ENCODE peak calls at places on chromosome 17, in four cellular contexts. J is transverse colon, S is tibial nerve, Y is heart right ventricle. K is an unnamed sample.

GRCh38 chr17:17769869-17770361 is 66.9 kb downstream of the SREBF1 start:
- DNase-seq in Y (no peak), J (no peak), S (no peak), K (no peak)

GRCh38 chr17:38540514-38540913 is 65.2 kb downstream of the SRCIN1 start:
- DNase-seq in S (no peak), Y (no peak), J (no peak), K (no peak)

GRCh38 chr17:29103341-29103740 is 60.4 kb downstream of the PIPOX start:
- DNase-seq in J (no peak), S (no peak), Y (no peak), K (no peak)

GRCh38 chr17:57045868-57046671 is 39.0 kb upstream of the AKAP1 start:
- DNase-seq in Y (no peak), J (peak; percentile 52), S (no peak), K (peak; percentile 66)

GRCh38 chr17:56468840-56469239 is 124.7 kb upstream of the NOG start:
- DNase-seq in S (no peak), Y (no peak), J (no peak), K (no peak)

GRCh38 chr17:40480501-40481003 is 20.9 kb downstream of the TNS4 start:
- DNase-seq in J (peak; percentile 47), Y (peak; percentile 37), S (no peak), K (no peak)

GRCh38 chr17:20026960-20027359 is 17.8 kb downstream of the SPECC1 start:
- DNase-seq in J (no peak), Y (no peak), S (no peak), K (no peak)

GRCh38 chr17:38925263-38925995 is at the start of gene LASP1NB:
- DNase-seq in Y (peak; percentile 50), S (no peak), J (no peak), K (no peak)

GRCh38 chr17:27918498-27918897 is 25.3 kb upstream of the LYRM9 start:
- DNase-seq in S (no peak), Y (no peak), J (no peak), K (no peak)

GRCh38 chr17:48740537-48740936 is 12.0 kb upstream of the HOXB13 start:
- DNase-seq in Y (no peak), S (no peak), J (no peak), K (no peak)

GRCh38 chr17:1878419-1879121 is 48.8 kb downstream of the RPA1 start:
- DNase-seq in S (no peak), J (no peak), Y (no peak), K (no peak)

GRCh38 chr17:50661795-50662391 is 27.2 kb downstream of the ABCC3 start:
- DNase-seq in Y (no peak), J (peak; percentile 90), S (peak; percentile 25), K (peak; percentile 94)

GRCh38 chr17:64133546-64134215 is 3.7 kb upstream of the ERN1 start:
- DNase-seq in S (no peak), J (no peak), Y (no peak), K (no peak)

GRCh38 chr17:1584167-1584566 is 21.6 kb upstream of the PITPNA start:
- DNase-seq in Y (no peak), J (no peak), S (no peak), K (no peak)

GRCh38 chr17:17940451-17940911 is 31.7 kb downstream of the TOM1L2 start:
- DNase-seq in S (no peak), J (no peak), Y (no peak), K (no peak)

GRCh38 chr17:56176101-56176500 is 22.8 kb downstream of the ANKFN1 start:
- DNase-seq in J (no peak), Y (no peak), S (no peak), K (no peak)

GRCh38 chr17:2364132-2365116 is 27.1 kb downstream of the SGSM2 start:
- DNase-seq in Y (peak; percentile 65), J (no peak), S (no peak), K (peak; percentile 55)

GRCh38 chr17:81097134-81097942 is 62.4 kb downstream of the BAIAP2 start:
- DNase-seq in J (peak; percentile 68), S (peak; percentile 87), Y (peak; percentile 76), K (no peak)

GRCh38 chr17:50352072-50352692 is 6.3 kb downstream of the XYLT2 start:
- DNase-seq in J (no peak), S (no peak), Y (no peak), K (no peak)

GRCh38 chr17:27379863-27380533 is 76.2 kb upstream of the KSR1 start:
- DNase-seq in J (peak; percentile 44), S (peak; percentile 29), Y (peak; percentile 82), K (no peak)

GRCh38 chr17:37492167-37492566 is 2.5 kb downstream of the DUSP14 start:
- DNase-seq in J (no peak), S (no peak), Y (no peak), K (no peak)

GRCh38 chr17:37490022-37490587 is 414 bp downstream of the DUSP14 start:
- DNase-seq in S (peak; percentile 29), J (peak; percentile 61), Y (peak; percentile 61), K (no peak)

GRCh38 chr17:37488607-37489196 is 989 bp upstream of the DUSP14 start:
- DNase-seq in S (peak; percentile 71), Y (peak; percentile 40), J (peak; percentile 80), K (peak; percentile 97)

GRCh38 chr17:37489197-37490001 is at the start of gene DUSP14:
- DNase-seq in J (peak; percentile 81), S (peak; percentile 34), Y (peak; percentile 86), K (peak; percentile 78)

GRCh38 chr17:37490638-37491614 is 1.2 kb downstream of the DUSP14 start:
- DNase-seq in Y (no peak), J (peak; percentile 28), S (peak; percentile 41), K (peak; percentile 87)
- H3K4me1 ChIP-seq in Y (no peaks in the 10 kb centered on the region), J (no peaks in the 10 kb centered on the region), S (peaks cover 46% of the 10 kb centered on the region), K (peaks cover 29% of the 10 kb centered on the region)

GRCh38 chr17:30234296-30234695 is 1.2 kb downstream of the SLC6A4 start:
- DNase-seq in Y (no peak), S (no peak), J (no peak), K (no peak)

GRCh38 chr17:30234954-30235353 is 543 bp downstream of the SLC6A4 start:
- DNase-seq in S (no peak), J (no peak), Y (no peak), K (no peak)

GRCh38 chr17:30232822-30233427 is 2.6 kb downstream of the SLC6A4 start:
- DNase-seq in S (no peak), Y (no peak), J (no peak), K (no peak)

GRCh38 chr17:30230596-30231125 is 4.8 kb downstream of the SLC6A4 start:
- DNase-seq in J (no peak), S (no peak), Y (no peak), K (no peak)

DNA sequence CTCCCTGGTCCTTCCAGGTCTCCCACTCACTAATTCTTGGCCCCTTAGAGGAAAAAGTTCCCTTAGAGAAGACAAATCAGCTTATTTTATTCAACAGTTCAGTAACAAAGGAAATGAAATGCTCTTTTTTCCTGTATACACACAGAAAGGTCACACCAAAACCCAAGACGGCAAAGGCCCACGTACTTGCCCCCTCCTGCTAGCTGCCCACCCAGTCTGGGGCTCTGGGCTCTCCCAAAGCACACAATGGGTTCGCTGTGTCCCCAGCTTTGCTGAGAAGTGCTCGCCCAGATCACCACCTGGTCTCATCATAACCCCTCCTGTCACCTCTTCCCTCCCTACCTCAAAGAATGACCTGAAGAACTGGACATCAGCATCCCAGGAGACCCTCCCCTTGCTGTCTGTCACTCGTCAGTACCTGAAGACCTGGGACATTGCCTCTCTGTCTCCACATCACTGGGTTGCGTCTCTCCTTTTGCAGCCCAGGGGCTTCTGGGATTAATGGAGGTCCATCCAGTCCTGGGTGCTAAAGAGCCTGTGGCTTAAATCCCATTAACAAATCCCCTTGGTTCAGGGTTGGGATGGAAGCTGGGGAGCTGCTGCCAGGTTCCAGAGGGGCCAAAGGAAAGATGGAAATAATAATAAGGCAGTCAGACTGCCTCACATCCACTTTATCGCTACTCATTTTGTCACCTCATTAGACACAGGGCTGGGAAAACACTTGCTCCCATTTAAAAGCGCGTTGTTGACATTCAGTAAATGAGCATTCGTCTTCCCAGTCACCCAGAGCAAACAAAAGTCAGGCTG is 3.3 kb downstream of the SLC6A4 start:
- DNase-seq in Y (no peak), S (no peak), J (no peak), K (no peak)
- H3K4me3 ChIP-seq in Y (no peak overlapping the region), S (no peak overlapping the region), J (no peak overlapping the region), K (no peak overlapping the region)

DNA sequence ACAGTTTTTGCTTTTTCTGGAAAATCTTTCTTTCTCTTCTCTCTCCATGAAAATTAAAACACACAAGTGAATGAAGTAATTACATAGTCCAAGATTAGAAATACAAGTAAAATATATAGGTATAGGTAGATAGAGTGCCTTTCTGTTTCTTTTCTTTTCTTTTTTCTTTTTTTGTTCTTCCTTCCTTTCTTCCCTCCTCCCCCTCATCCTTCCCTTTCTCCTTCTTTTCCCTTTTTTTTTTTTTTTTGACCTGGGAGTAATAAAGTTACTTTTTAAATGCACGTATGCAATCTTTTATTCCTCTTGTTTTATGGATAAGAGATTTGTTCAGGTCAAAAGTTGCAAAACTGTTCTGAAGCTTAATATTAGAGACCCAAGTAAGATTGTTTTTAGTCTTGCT is 34.6 kb upstream of the KCNJ2 start:
- DNase-seq in J (no peak), S (no peak), Y (no peak), K (no peak)
- H3K4me1 ChIP-seq in J (peaks cover 3% of the 10 kb centered on the region), S (peaks cover 45% of the 10 kb centered on the region), Y (no peaks in the 10 kb centered on the region), K (peaks cover 21% of the 10 kb centered on the region)

GRCh38 chr17:83088451-83089321 is 9.3 kb downstream of the METRNL start:
- DNase-seq in S (no peak), J (no peak), Y (no peak), K (no peak)

GRCh38 chr17:83089322-83090156 is 10.1 kb downstream of the METRNL start:
- DNase-seq in J (peak; percentile 78), S (no peak), Y (no peak), K (no peak)

GRCh38 chr17:83091257-83092141 is 12.1 kb downstream of the METRNL start:
- DNase-seq in J (peak; percentile 92), Y (no peak), S (no peak), K (no peak)

GRCh38 chr17:83092186-83092585 is 12.8 kb downstream of the METRNL start:
- DNase-seq in Y (no peak), S (no peak), J (no peak), K (no peak)

DNA sequence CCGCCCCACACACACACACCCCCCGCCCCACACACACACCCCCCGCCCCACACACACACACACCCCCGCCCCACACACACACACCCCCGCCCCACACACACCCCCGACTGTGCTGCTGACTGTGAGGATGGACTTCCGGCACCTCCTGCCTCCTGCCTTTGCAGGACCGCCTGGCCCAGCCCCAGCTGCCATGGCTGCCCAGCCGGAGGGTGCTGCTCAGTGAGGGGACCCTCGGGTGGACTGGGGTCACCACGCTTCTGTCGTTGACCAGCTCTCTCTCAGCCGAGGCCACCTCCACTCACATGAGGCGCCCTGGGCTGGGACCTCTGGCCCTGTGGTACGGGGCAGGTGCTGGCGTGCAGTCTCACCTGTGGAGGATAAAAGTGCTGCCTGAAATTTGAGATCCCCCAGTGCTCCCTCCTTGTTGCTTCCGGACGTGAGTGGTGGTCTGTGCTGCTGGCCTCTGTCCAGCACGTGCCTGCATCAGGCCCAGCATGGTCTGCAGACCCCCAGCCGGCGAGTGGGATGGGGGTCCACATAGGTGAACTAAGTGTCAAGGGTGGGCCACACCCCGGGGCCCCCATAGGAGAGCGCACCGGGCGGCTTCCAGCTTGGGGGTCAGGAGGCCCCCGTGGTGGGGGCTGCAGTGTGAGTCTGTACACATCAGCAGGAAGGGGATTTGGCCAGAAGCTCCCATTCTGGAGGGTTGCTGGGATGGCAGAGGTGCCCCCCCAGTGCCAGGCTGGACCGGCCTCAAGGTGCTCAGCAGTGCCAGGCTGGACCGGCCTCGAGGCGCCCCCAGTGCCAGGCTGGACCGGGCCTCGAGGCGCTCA is 11.2 kb downstream of the METRNL start:
- DNase-seq in S (no peak), J (peak; percentile 57), Y (no peak), K (no peak)
- H3K4me3 ChIP-seq in S (no peak overlapping the region), J (no peak overlapping the region), Y (no peak overlapping the region), K (no peak overlapping the region)